ENCODE peak calls at places on chromosomes 6 and 20, in four cellular contexts. X, I, B and E are unnamed samples. For H3K36me3, the result is how much of the 10 kb centered on the place peaks cover.

GRCh38 chr6:36075656-36076055 is 48.0 kb downstream of the MAPK14 start:
- DNase-seq in B (no peak), I (no peak), X (no peak), E (peak)

GRCh38 chr6:71394001-71394432 is 105.4 kb downstream of the OGFRL1 start:
- DNase-seq in B (no peak), I (no peak), X (no peak), E (no peak)

GRCh38 chr20:56001106-56001785 is 4.1 kb downstream of the CBLN4 start:
- DNase-seq in X (no peak), I (no peak), B (no peak), E (no peak)

GRCh38 chr20:63739129-63740069 is at the start of gene SLC2A4RG:
- DNase-seq in B (peak), I (peak), X (peak), E (peak)

GRCh38 chr6:36285187-36285612 is 15.3 kb downstream of the PNPLA1 start:
- DNase-seq in B (no peak), X (no peak), I (peak), E (peak)

GRCh38 chr6:147117580-147117979 is 86.6 kb upstream of the STXBP5 start:
- DNase-seq in X (no peak), I (no peak), B (no peak), E (no peak)

GRCh38 chr6:33424855-33425667 is 5.2 kb downstream of the SYNGAP1 start:
- DNase-seq in X (no peak), B (no peak), I (no peak), E (no peak)

GRCh38 chr6:66232890-66233289 is 525.9 kb upstream of the EYS start:
- DNase-seq in X (no peak), I (no peak), B (no peak), E (no peak)

GRCh38 chr20:17621229-17621968 is 51.5 kb downstream of the DSTN start:
- DNase-seq in I (no peak), B (no peak), X (no peak), E (peak)
- H3K36me3 ChIP-seq in I (under half), B (under half), X (under half), E (under half)

DNA sequence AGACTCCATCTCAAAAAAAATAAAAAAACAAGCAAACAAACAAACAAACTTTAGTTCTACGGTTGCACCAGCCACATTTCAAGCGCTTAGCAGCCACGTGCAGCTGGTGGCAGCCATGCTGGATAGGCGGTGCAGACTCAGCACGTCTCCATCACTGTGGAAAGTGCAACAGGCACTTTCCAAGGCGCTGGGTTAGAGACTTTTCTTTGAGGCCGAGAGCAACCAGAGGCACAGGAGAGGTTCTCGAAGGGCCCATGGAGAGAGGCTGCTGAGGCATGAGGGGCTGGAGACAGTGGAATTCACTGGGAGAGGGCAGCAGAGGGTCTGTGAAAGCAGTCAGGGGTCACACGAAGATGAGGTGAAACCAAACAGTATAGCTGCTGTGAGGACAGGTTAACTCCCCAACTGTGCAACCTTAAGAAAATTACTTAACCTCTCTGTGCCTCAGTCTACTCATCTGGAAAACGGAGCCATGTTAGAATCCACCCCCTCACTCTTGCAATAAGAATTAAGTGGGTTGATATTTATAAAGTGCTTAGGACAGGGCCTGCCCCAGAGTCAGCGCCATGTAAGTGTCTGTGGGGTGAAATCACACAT is 27.5 kb downstream of the TGM2 start:
- DNase-seq in X (no peak), B (no peak), I (no peak), E (no peak)
- H3K36me3 ChIP-seq in X (under half), B (under half), I (under half), E (under half)

GRCh38 chr20:496126-496696 is 33.9 kb upstream of the TBC1D20 start:
- DNase-seq in X (no peak), I (no peak), B (no peak), E (no peak)
- H3K36me3 ChIP-seq in X (under half), I (under half), B (half or more), E (under half)

GRCh38 chr6:53335224-53335994 is 13.3 kb downstream of the ELOVL5 start:
- DNase-seq in X (peak), B (peak), I (no peak), E (no peak)

GRCh38 chr6:53336070-53336469 is 12.7 kb downstream of the ELOVL5 start:
- DNase-seq in X (no peak), I (no peak), B (no peak), E (no peak)

GRCh38 chr6:53340536-53340935 is 8.2 kb downstream of the ELOVL5 start:
- DNase-seq in B (no peak), X (no peak), I (no peak), E (no peak)

GRCh38 chr6:53339424-53339823 is 9.3 kb downstream of the ELOVL5 start:
- DNase-seq in B (no peak), I (no peak), X (no peak), E (no peak)

GRCh38 chr6:53338304-53338703 is 10.4 kb downstream of the ELOVL5 start:
- DNase-seq in X (no peak), I (no peak), B (no peak), E (no peak)
- H3K36me3 ChIP-seq in X (under half), I (under half), B (under half), E (under half)

DNA sequence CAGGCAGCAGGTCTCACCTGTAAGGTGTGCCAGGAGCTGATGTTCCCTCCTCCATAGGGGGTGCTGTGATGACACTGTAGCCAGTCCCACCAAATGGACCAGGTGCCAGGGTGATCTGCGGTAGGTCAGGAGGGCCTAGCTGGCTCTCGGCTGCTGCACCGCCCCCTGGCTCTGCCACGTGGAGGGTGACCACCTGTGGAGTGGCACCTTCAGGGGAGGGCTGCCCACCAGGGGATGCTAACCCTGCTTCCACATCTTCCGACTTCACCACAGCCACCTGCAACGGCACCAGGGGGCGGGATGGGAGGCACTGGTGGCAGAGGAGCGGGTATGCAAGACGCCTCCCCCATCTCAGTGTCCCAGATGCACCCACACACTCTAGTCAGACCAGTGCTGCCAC is 18.3 kb downstream of the ZNF335 start:
- DNase-seq in X (no peak), I (no peak), B (no peak), E (no peak)
- H3K36me3 ChIP-seq in X (under half), I (under half), B (half or more), E (under half)

GRCh38 chr20:37912874-37913273 is 9.9 kb downstream of the VSTM2L start:
- DNase-seq in X (no peak), B (no peak), I (no peak), E (no peak)

GRCh38 chr20:37914367-37914671 is 11.4 kb downstream of the VSTM2L start:
- DNase-seq in B (no peak), X (no peak), I (no peak), E (no peak)

GRCh38 chr20:37915434-37915787 is 12.5 kb downstream of the VSTM2L start:
- DNase-seq in X (no peak), I (no peak), B (no peak), E (peak)

GRCh38 chr20:37914672-37915433 is 11.9 kb downstream of the VSTM2L start:
- DNase-seq in I (peak), B (no peak), X (no peak), E (peak)

GRCh38 chr20:37913563-37914366 is 10.8 kb downstream of the VSTM2L start:
- DNase-seq in I (no peak), X (no peak), B (no peak), E (no peak)
- H3K36me3 ChIP-seq in I (under half), X (under half), B (under half), E (under half)

DNA sequence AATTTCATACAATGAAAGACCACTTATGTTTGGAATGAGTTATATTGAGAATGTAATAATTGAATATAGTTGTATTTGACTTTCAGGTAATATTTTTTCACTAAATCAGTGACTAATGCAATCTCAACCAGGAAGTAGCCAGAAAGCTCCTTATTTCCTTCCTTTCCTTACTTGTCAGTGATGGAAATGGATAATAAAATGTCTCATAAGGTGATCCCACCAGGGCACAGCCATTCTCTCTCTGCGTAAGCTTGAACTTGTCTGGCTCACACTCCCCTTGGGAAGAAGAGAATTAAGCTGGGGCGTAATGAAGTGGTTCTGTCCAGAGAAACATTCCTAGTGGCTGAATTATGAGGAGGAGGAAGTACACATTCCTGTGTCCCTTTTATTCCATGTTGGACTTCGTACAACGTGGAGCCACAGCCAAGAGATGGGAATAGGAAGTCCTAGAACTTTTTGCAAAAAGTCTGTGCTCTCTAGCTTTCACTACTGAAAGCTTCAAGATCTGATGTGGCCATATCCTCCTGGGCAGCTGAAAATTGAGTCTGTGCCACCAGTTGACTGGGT is 93.7 kb downstream of the MTHFD1L start:
- DNase-seq in B (no peak), I (no peak), X (peak), E (no peak)
- H3K36me3 ChIP-seq in B (under half), I (under half), X (under half), E (under half)

DNA sequence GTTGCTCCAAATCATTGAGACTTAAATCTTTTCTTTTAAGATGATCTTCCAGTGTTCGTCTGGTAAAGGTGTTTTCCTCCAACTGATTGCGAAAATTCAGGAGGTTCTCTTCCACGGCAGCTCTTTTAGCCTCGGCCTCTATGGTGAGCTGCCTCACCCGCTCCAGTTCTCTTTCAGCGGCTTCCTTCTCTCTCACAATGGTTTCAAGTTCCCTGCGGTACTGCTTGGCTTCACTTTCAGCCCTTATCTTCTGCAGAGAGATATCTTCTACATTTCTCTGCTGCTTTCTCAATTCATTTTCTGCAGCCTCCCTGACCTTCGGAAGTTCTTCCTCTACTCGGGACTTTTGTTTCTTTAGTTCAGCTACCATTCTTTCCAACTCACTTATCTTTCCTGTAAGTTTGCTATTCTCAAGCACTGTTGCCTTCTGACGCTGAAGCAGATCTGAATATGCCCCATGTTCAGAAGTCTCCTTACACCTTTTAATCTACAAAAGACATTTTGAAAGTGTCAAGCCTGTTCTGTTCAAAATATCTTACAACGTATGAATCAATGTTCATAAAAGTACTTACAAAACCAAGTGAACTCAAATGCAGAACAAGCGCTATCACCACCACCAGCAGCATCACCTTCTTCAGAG is 22.3 kb downstream of the DST start:
- DNase-seq in B (no peak), X (no peak), I (no peak), E (no peak)
- H3K36me3 ChIP-seq in B (under half), X (under half), I (under half), E (under half)

GRCh38 chr20:35653893-35654292 is 10.8 kb downstream of the CPNE1 start:
- DNase-seq in I (no peak), X (no peak), B (no peak), E (no peak)

GRCh38 chr20:35653430-35653734 is 11.3 kb downstream of the CPNE1 start:
- DNase-seq in I (no peak), X (no peak), B (no peak), E (no peak)

GRCh38 chr20:35648836-35649235 is 15.9 kb downstream of the CPNE1 start:
- DNase-seq in X (no peak), I (no peak), B (no peak), E (no peak)

GRCh38 chr20:35652641-35653429 is 11.9 kb downstream of the CPNE1 start:
- DNase-seq in I (no peak), X (no peak), B (no peak), E (no peak)

GRCh38 chr20:35650632-35651031 is 14.1 kb downstream of the CPNE1 start:
- DNase-seq in I (no peak), X (no peak), B (no peak), E (no peak)
- H3K36me3 ChIP-seq in I (under half), X (under half), B (under half), E (under half)